ENCODE peak calls at places on chromosomes 2 and 18, in seven cellular contexts. One of them, this sample, is unnamed.
A peak's percentile ranks its signal among the peaks of the same experiment; 100 is the strongest.

GRCh38 chr2:142076319-142076718 is 54.5 kb downstream of the LRP1B start:
- DNase-seq in SK-MEL-5: no peak
- DNase-seq in astrocyte of the spinal cord: no peak
- DNase-seq in foreskin melanocyte: no peak
- DNase-seq in activated CD4-positive, alpha-beta memory T cell treated with anti-CD3 and anti-CD28 coated beads for 36 hours: no peak
- DNase-seq in CD8-positive, alpha-beta T cell: no peak
- DNase-seq in caudate nucleus: no peak
- DNase-seq in this sample: no peak

GRCh38 chr18:827093-827677 is 15.1 kb upstream of the YES1 start:
- DNase-seq in caudate nucleus: no peak
- DNase-seq in activated CD4-positive, alpha-beta memory T cell treated with anti-CD3 and anti-CD28 coated beads for 36 hours: no peak
- DNase-seq in CD8-positive, alpha-beta T cell: no peak
- DNase-seq in SK-MEL-5: no peak
- DNase-seq in foreskin melanocyte: no peak
- DNase-seq in astrocyte of the spinal cord: no peak
- DNase-seq in this sample: no peak

GRCh38 chr2:200365209-200365608 is 58.7 kb downstream of the SPATS2L start:
- DNase-seq in CD8-positive, alpha-beta T cell: no peak
- DNase-seq in foreskin melanocyte: no peak
- DNase-seq in astrocyte of the spinal cord: no peak
- DNase-seq in caudate nucleus: no peak
- DNase-seq in activated CD4-positive, alpha-beta memory T cell treated with anti-CD3 and anti-CD28 coated beads for 36 hours: no peak
- DNase-seq in SK-MEL-5: no peak
- DNase-seq in this sample: no peak

GRCh38 chr18:37393945-37394609 is 171.5 kb downstream of the CELF4 start:
- DNase-seq in foreskin melanocyte: peak; percentile 89
- DNase-seq in caudate nucleus: peak; percentile 89
- DNase-seq in astrocyte of the spinal cord: peak; percentile 29
- DNase-seq in CD8-positive, alpha-beta T cell: no peak
- DNase-seq in SK-MEL-5: no peak
- DNase-seq in activated CD4-positive, alpha-beta memory T cell treated with anti-CD3 and anti-CD28 coated beads for 36 hours: no peak
- DNase-seq in this sample: no peak

GRCh38 chr18:79323471-79323870 is 72.3 kb upstream of the NFATC1 start:
- DNase-seq in SK-MEL-5: peak; percentile 40
- DNase-seq in CD8-positive, alpha-beta T cell: no peak
- DNase-seq in activated CD4-positive, alpha-beta memory T cell treated with anti-CD3 and anti-CD28 coated beads for 36 hours: no peak
- DNase-seq in astrocyte of the spinal cord: no peak
- DNase-seq in caudate nucleus: no peak
- DNase-seq in foreskin melanocyte: peak; percentile 16
- DNase-seq in this sample: no peak

GRCh38 chr2:104836837-104837236 is 17.1 kb upstream of the POU3F3 start:
- DNase-seq in CD8-positive, alpha-beta T cell: no peak
- DNase-seq in activated CD4-positive, alpha-beta memory T cell treated with anti-CD3 and anti-CD28 coated beads for 36 hours: no peak
- DNase-seq in astrocyte of the spinal cord: no peak
- DNase-seq in SK-MEL-5: no peak
- DNase-seq in foreskin melanocyte: no peak
- DNase-seq in caudate nucleus: no peak
- DNase-seq in this sample: no peak

GRCh38 chr2:97997774-97998392 is 2.1 kb upstream of the TMEM131 start:
- DNase-seq in foreskin melanocyte: no peak
- DNase-seq in caudate nucleus: no peak
- DNase-seq in activated CD4-positive, alpha-beta memory T cell treated with anti-CD3 and anti-CD28 coated beads for 36 hours: no peak
- DNase-seq in SK-MEL-5: no peak
- DNase-seq in CD8-positive, alpha-beta T cell: no peak
- DNase-seq in astrocyte of the spinal cord: no peak
- DNase-seq in this sample: no peak

GRCh38 chr2:31216734-31217133 is 581 bp downstream of the CAPN14 start:
- DNase-seq in astrocyte of the spinal cord: no peak
- DNase-seq in caudate nucleus: no peak
- DNase-seq in SK-MEL-5: no peak
- DNase-seq in foreskin melanocyte: no peak
- DNase-seq in CD8-positive, alpha-beta T cell: no peak
- DNase-seq in activated CD4-positive, alpha-beta memory T cell treated with anti-CD3 and anti-CD28 coated beads for 36 hours: no peak
- DNase-seq in this sample: no peak

GRCh38 chr2:15640291-15640711 is 48.6 kb downstream of the DDX1 start:
- DNase-seq in SK-MEL-5: no peak
- DNase-seq in caudate nucleus: no peak
- DNase-seq in activated CD4-positive, alpha-beta memory T cell treated with anti-CD3 and anti-CD28 coated beads for 36 hours: no peak
- DNase-seq in CD8-positive, alpha-beta T cell: no peak
- DNase-seq in foreskin melanocyte: peak; percentile 10
- DNase-seq in astrocyte of the spinal cord: peak; percentile 86
- DNase-seq in this sample: no peak

GRCh38 chr2:172540421-172540820 is 15.5 kb upstream of the PDK1 start:
- DNase-seq in activated CD4-positive, alpha-beta memory T cell treated with anti-CD3 and anti-CD28 coated beads for 36 hours: no peak
- DNase-seq in CD8-positive, alpha-beta T cell: no peak
- DNase-seq in foreskin melanocyte: no peak
- DNase-seq in caudate nucleus: no peak
- DNase-seq in SK-MEL-5: no peak
- DNase-seq in astrocyte of the spinal cord: no peak
- DNase-seq in this sample: no peak

GRCh38 chr2:437772-438393 is 150.0 kb upstream of the ALKAL2 start:
- DNase-seq in caudate nucleus: no peak
- DNase-seq in foreskin melanocyte: no peak
- DNase-seq in activated CD4-positive, alpha-beta memory T cell treated with anti-CD3 and anti-CD28 coated beads for 36 hours: peak; percentile 71
- DNase-seq in astrocyte of the spinal cord: no peak
- DNase-seq in SK-MEL-5: no peak
- DNase-seq in CD8-positive, alpha-beta T cell: peak; percentile 84
- DNase-seq in this sample: peak; percentile 46

GRCh38 chr2:168470880-168471475 is 14.9 kb downstream of the CERS6 start:
- DNase-seq in foreskin melanocyte: no peak
- DNase-seq in activated CD4-positive, alpha-beta memory T cell treated with anti-CD3 and anti-CD28 coated beads for 36 hours: no peak
- DNase-seq in CD8-positive, alpha-beta T cell: no peak
- DNase-seq in astrocyte of the spinal cord: no peak
- DNase-seq in SK-MEL-5: no peak
- DNase-seq in caudate nucleus: no peak
- DNase-seq in this sample: no peak

GRCh38 chr18:79554945-79555645 is 124.5 kb upstream of the CTDP1 start:
- DNase-seq in foreskin melanocyte: no peak
- DNase-seq in CD8-positive, alpha-beta T cell: no peak
- DNase-seq in caudate nucleus: no peak
- DNase-seq in astrocyte of the spinal cord: no peak
- DNase-seq in activated CD4-positive, alpha-beta memory T cell treated with anti-CD3 and anti-CD28 coated beads for 36 hours: no peak
- DNase-seq in SK-MEL-5: no peak
- DNase-seq in this sample: no peak

GRCh38 chr18:75214766-75215515 is 4.3 kb downstream of the TSHZ1 start:
- DNase-seq in CD8-positive, alpha-beta T cell: no peak
- DNase-seq in SK-MEL-5: no peak
- DNase-seq in astrocyte of the spinal cord: peak; percentile 8
- DNase-seq in foreskin melanocyte: no peak
- DNase-seq in caudate nucleus: no peak
- DNase-seq in activated CD4-positive, alpha-beta memory T cell treated with anti-CD3 and anti-CD28 coated beads for 36 hours: no peak
- DNase-seq in this sample: no peak

GRCh38 chr18:48889115-48889941 is 61.4 kb downstream of the SMAD7 start:
- DNase-seq in CD8-positive, alpha-beta T cell: no peak
- DNase-seq in caudate nucleus: peak; percentile 45
- DNase-seq in activated CD4-positive, alpha-beta memory T cell treated with anti-CD3 and anti-CD28 coated beads for 36 hours: no peak
- DNase-seq in astrocyte of the spinal cord: no peak
- DNase-seq in foreskin melanocyte: no peak
- DNase-seq in SK-MEL-5: no peak
- DNase-seq in this sample: no peak

GRCh38 chr2:238489896-238490295 is 63.2 kb downstream of the ASB1 start:
- DNase-seq in activated CD4-positive, alpha-beta memory T cell treated with anti-CD3 and anti-CD28 coated beads for 36 hours: no peak
- DNase-seq in foreskin melanocyte: no peak
- DNase-seq in SK-MEL-5: no peak
- DNase-seq in caudate nucleus: no peak
- DNase-seq in astrocyte of the spinal cord: no peak
- DNase-seq in CD8-positive, alpha-beta T cell: no peak
- DNase-seq in this sample: no peak

GRCh38 chr2:172826522-172826921 is 90.9 kb downstream of the RAPGEF4 start:
- DNase-seq in caudate nucleus: no peak
- DNase-seq in SK-MEL-5: no peak
- DNase-seq in activated CD4-positive, alpha-beta memory T cell treated with anti-CD3 and anti-CD28 coated beads for 36 hours: no peak
- DNase-seq in CD8-positive, alpha-beta T cell: no peak
- DNase-seq in astrocyte of the spinal cord: no peak
- DNase-seq in foreskin melanocyte: no peak
- DNase-seq in this sample: no peak

GRCh38 chr2:102558463-102558862 is 60.9 kb upstream of the SLC9A2 start:
- DNase-seq in CD8-positive, alpha-beta T cell: no peak
- DNase-seq in foreskin melanocyte: no peak
- DNase-seq in astrocyte of the spinal cord: no peak
- DNase-seq in caudate nucleus: no peak
- DNase-seq in SK-MEL-5: no peak
- DNase-seq in activated CD4-positive, alpha-beta memory T cell treated with anti-CD3 and anti-CD28 coated beads for 36 hours: no peak
- DNase-seq in this sample: no peak

GRCh38 chr2:47867205-47867604 is 39.1 kb downstream of the FBXO11 start:
- DNase-seq in SK-MEL-5: peak; percentile 37
- DNase-seq in activated CD4-positive, alpha-beta memory T cell treated with anti-CD3 and anti-CD28 coated beads for 36 hours: peak; percentile 31
- DNase-seq in foreskin melanocyte: peak; percentile 65
- DNase-seq in caudate nucleus: no peak
- DNase-seq in astrocyte of the spinal cord: peak; percentile 80
- DNase-seq in CD8-positive, alpha-beta T cell: no peak
- DNase-seq in this sample: no peak

GRCh38 chr2:219603784-219604183 is 6.1 kb downstream of the STK11IP start:
- DNase-seq in foreskin melanocyte: no peak
- DNase-seq in activated CD4-positive, alpha-beta memory T cell treated with anti-CD3 and anti-CD28 coated beads for 36 hours: no peak
- DNase-seq in caudate nucleus: no peak
- DNase-seq in SK-MEL-5: no peak
- DNase-seq in astrocyte of the spinal cord: no peak
- DNase-seq in CD8-positive, alpha-beta T cell: no peak
- DNase-seq in this sample: no peak

GRCh38 chr18:59988098-59988706 is 88.4 kb downstream of the PMAIP1 start:
- DNase-seq in foreskin melanocyte: peak; percentile 17
- DNase-seq in SK-MEL-5: peak; percentile 53
- DNase-seq in CD8-positive, alpha-beta T cell: no peak
- DNase-seq in caudate nucleus: peak; percentile 48
- DNase-seq in astrocyte of the spinal cord: peak; percentile 68
- DNase-seq in activated CD4-positive, alpha-beta memory T cell treated with anti-CD3 and anti-CD28 coated beads for 36 hours: peak; percentile 64
- DNase-seq in this sample: peak; percentile 51

GRCh38 chr2:99921903-99922302 is 220.5 kb downstream of the AFF3 start:
- DNase-seq in foreskin melanocyte: no peak
- DNase-seq in SK-MEL-5: no peak
- DNase-seq in caudate nucleus: no peak
- DNase-seq in astrocyte of the spinal cord: no peak
- DNase-seq in activated CD4-positive, alpha-beta memory T cell treated with anti-CD3 and anti-CD28 coated beads for 36 hours: no peak
- DNase-seq in CD8-positive, alpha-beta T cell: no peak
- DNase-seq in this sample: no peak

GRCh38 chr2:55309441-55309840 is 40.4 kb upstream of the MTIF2 start:
- DNase-seq in foreskin melanocyte: no peak
- DNase-seq in activated CD4-positive, alpha-beta memory T cell treated with anti-CD3 and anti-CD28 coated beads for 36 hours: no peak
- DNase-seq in CD8-positive, alpha-beta T cell: no peak
- DNase-seq in SK-MEL-5: no peak
- DNase-seq in caudate nucleus: no peak
- DNase-seq in astrocyte of the spinal cord: peak; percentile 71
- DNase-seq in this sample: no peak

GRCh38 chr18:360676-361075 is 92.8 kb upstream of the THOC1 start:
- DNase-seq in astrocyte of the spinal cord: no peak
- DNase-seq in SK-MEL-5: no peak
- DNase-seq in activated CD4-positive, alpha-beta memory T cell treated with anti-CD3 and anti-CD28 coated beads for 36 hours: no peak
- DNase-seq in caudate nucleus: no peak
- DNase-seq in foreskin melanocyte: no peak
- DNase-seq in CD8-positive, alpha-beta T cell: no peak
- DNase-seq in this sample: no peak

GRCh38 chr18:41396861-41397260 is 558.2 kb upstream of the PIK3C3 start:
- DNase-seq in foreskin melanocyte: no peak
- DNase-seq in astrocyte of the spinal cord: no peak
- DNase-seq in caudate nucleus: no peak
- DNase-seq in CD8-positive, alpha-beta T cell: no peak
- DNase-seq in activated CD4-positive, alpha-beta memory T cell treated with anti-CD3 and anti-CD28 coated beads for 36 hours: no peak
- DNase-seq in SK-MEL-5: no peak
- DNase-seq in this sample: no peak

GRCh38 chr2:240569998-240570530 is 1.8 kb downstream of the RNPEPL1 start:
- DNase-seq in SK-MEL-5: no peak
- DNase-seq in foreskin melanocyte: no peak
- DNase-seq in CD8-positive, alpha-beta T cell: peak; percentile 46
- DNase-seq in activated CD4-positive, alpha-beta memory T cell treated with anti-CD3 and anti-CD28 coated beads for 36 hours: no peak
- DNase-seq in caudate nucleus: no peak
- DNase-seq in astrocyte of the spinal cord: no peak
- DNase-seq in this sample: no peak

GRCh38 chr2:233049194-233049761 is 10.9 kb upstream of the INPP5D start:
- DNase-seq in activated CD4-positive, alpha-beta memory T cell treated with anti-CD3 and anti-CD28 coated beads for 36 hours: peak; percentile 22
- DNase-seq in SK-MEL-5: no peak
- DNase-seq in CD8-positive, alpha-beta T cell: no peak
- DNase-seq in caudate nucleus: no peak
- DNase-seq in astrocyte of the spinal cord: no peak
- DNase-seq in foreskin melanocyte: no peak
- DNase-seq in this sample: no peak

GRCh38 chr2:192286093-192286701 is 91.5 kb upstream of the TMEFF2 start:
- DNase-seq in CD8-positive, alpha-beta T cell: no peak
- DNase-seq in caudate nucleus: peak; percentile 42
- DNase-seq in astrocyte of the spinal cord: peak; percentile 69
- DNase-seq in SK-MEL-5: peak; percentile 65
- DNase-seq in activated CD4-positive, alpha-beta memory T cell treated with anti-CD3 and anti-CD28 coated beads for 36 hours: no peak
- DNase-seq in foreskin melanocyte: peak; percentile 17
- DNase-seq in this sample: no peak

GRCh38 chr2:43407826-43408783 is 181.7 kb upstream of the ZFP36L2 start:
- DNase-seq in SK-MEL-5: no peak
- DNase-seq in foreskin melanocyte: no peak
- DNase-seq in activated CD4-positive, alpha-beta memory T cell treated with anti-CD3 and anti-CD28 coated beads for 36 hours: no peak
- DNase-seq in caudate nucleus: no peak
- DNase-seq in CD8-positive, alpha-beta T cell: no peak
- DNase-seq in astrocyte of the spinal cord: no peak
- DNase-seq in this sample: no peak

GRCh38 chr2:66575625-66576371 is 140.9 kb downstream of the MEIS1 start:
- DNase-seq in activated CD4-positive, alpha-beta memory T cell treated with anti-CD3 and anti-CD28 coated beads for 36 hours: no peak
- DNase-seq in SK-MEL-5: no peak
- DNase-seq in caudate nucleus: no peak
- DNase-seq in astrocyte of the spinal cord: peak; percentile 47
- DNase-seq in foreskin melanocyte: no peak
- DNase-seq in CD8-positive, alpha-beta T cell: no peak
- DNase-seq in this sample: no peak

GRCh38 chr2:101759162-101759561 is 61.7 kb downstream of the MAP4K4 start:
- DNase-seq in SK-MEL-5: peak; percentile 28
- DNase-seq in astrocyte of the spinal cord: peak; percentile 95
- DNase-seq in activated CD4-positive, alpha-beta memory T cell treated with anti-CD3 and anti-CD28 coated beads for 36 hours: no peak
- DNase-seq in foreskin melanocyte: peak; percentile 79
- DNase-seq in caudate nucleus: no peak
- DNase-seq in CD8-positive, alpha-beta T cell: no peak
- DNase-seq in this sample: no peak

GRCh38 chr18:11760498-11761158 is 71.6 kb downstream of the GNAL start:
- DNase-seq in CD8-positive, alpha-beta T cell: no peak
- DNase-seq in SK-MEL-5: no peak
- DNase-seq in activated CD4-positive, alpha-beta memory T cell treated with anti-CD3 and anti-CD28 coated beads for 36 hours: no peak
- DNase-seq in caudate nucleus: no peak
- DNase-seq in foreskin melanocyte: no peak
- DNase-seq in astrocyte of the spinal cord: no peak
- DNase-seq in this sample: no peak

GRCh38 chr18:59220164-59220783 is 316 bp downstream of the GRP start:
- DNase-seq in SK-MEL-5: no peak
- DNase-seq in CD8-positive, alpha-beta T cell: no peak
- DNase-seq in activated CD4-positive, alpha-beta memory T cell treated with anti-CD3 and anti-CD28 coated beads for 36 hours: no peak
- DNase-seq in astrocyte of the spinal cord: peak; percentile 3
- DNase-seq in caudate nucleus: no peak
- DNase-seq in foreskin melanocyte: no peak
- DNase-seq in this sample: no peak

GRCh38 chr2:64018715-64019082 is 529 bp downstream of the VPS54 start:
- DNase-seq in caudate nucleus: no peak
- DNase-seq in foreskin melanocyte: no peak
- DNase-seq in SK-MEL-5: peak; percentile 60
- DNase-seq in CD8-positive, alpha-beta T cell: no peak
- DNase-seq in astrocyte of the spinal cord: peak; percentile 53
- DNase-seq in activated CD4-positive, alpha-beta memory T cell treated with anti-CD3 and anti-CD28 coated beads for 36 hours: no peak
- DNase-seq in this sample: no peak

GRCh38 chr2:95514728-95515127 is 30.2 kb upstream of the TRIM43B start:
- DNase-seq in caudate nucleus: no peak
- DNase-seq in foreskin melanocyte: no peak
- DNase-seq in astrocyte of the spinal cord: no peak
- DNase-seq in SK-MEL-5: no peak
- DNase-seq in CD8-positive, alpha-beta T cell: no peak
- DNase-seq in activated CD4-positive, alpha-beta memory T cell treated with anti-CD3 and anti-CD28 coated beads for 36 hours: no peak
- DNase-seq in this sample: no peak

This sample was measured in activated naive CD4-positive, alpha-beta T cell treated with Interleukin-2 at 50 U/mL for 16 hours.